ENCODE peak calls at places on chromosomes 6 and 20, in seven cellular contexts. I is A673; J is IMR-90; D is CD8-positive, alpha-beta memory T cell; Z is breast epithelium; F is left lung; O is pancreas. P is an unnamed sample. For H3K4me1, the result is how much of the 10 kb centered on the place peaks cover.

GRCh38 chr6:127343753-127344659 is 597 bp upstream of the ECHDC1 start:
- DNase-seq in J (peak), I (peak), F (no peak), D (no peak), O (no peak), Z (no peak), P (no peak)

GRCh38 chr6:168299541-168300511 is 19.8 kb downstream of the DACT2 start:
- DNase-seq in I (no peak), J (no peak), D (no peak), F (no peak), O (no peak), Z (no peak), P (no peak)

GRCh38 chr6:73968358-73968757 is 272.4 kb downstream of the CD109 start:
- DNase-seq in I (peak), F (no peak), D (no peak), J (peak), Z (no peak), O (no peak), P (no peak)

GRCh38 chr6:20137288-20137687 is 75.0 kb downstream of the MBOAT1 start:
- DNase-seq in Z (no peak), O (no peak), J (no peak), F (no peak), I (no peak), D (no peak), P (no peak)

GRCh38 chr6:87541726-87542125 is 48.1 kb downstream of the RARS2 start:
- DNase-seq in D (no peak), F (no peak), O (no peak), Z (no peak), J (no peak), I (no peak), P (no peak)

GRCh38 chr6:108698593-108699289 is 138.0 kb downstream of the FOXO3 start:
- DNase-seq in J (no peak), O (no peak), I (no peak), Z (no peak), D (no peak), F (no peak), P (no peak)

GRCh38 chr6:73521351-73522254 is 771 bp upstream of the EEF1A1 start:
- DNase-seq in I (peak), Z (no peak), D (no peak), J (peak), F (peak), O (no peak), P (no peak)

GRCh38 chr6:75532521-75532920 is 38.9 kb upstream of the FILIP1 start:
- DNase-seq in J (peak), D (no peak), Z (no peak), I (no peak), F (no peak), O (no peak), P (no peak)

GRCh38 chr6:100664274-100665040 is 199.7 kb upstream of the SIM1 start:
- DNase-seq in Z (no peak), F (no peak), O (no peak), I (peak), J (peak), D (no peak), P (no peak)

GRCh38 chr6:138044458-138044857 is 62.8 kb downstream of the PERP start:
- DNase-seq in D (no peak), O (no peak), J (peak), F (no peak), I (no peak), Z (no peak), P (no peak)

GRCh38 chr6:170421921-170422320 is 115.4 kb downstream of the FAM120B start:
- DNase-seq in I (no peak), O (no peak), F (peak), D (no peak), Z (no peak), J (no peak), P (peak)

GRCh38 chr6:145028144-145028818 is 707.0 kb downstream of the EPM2A start:
- DNase-seq in O (no peak), I (peak), J (peak), F (no peak), Z (no peak), D (no peak), P (no peak)

GRCh38 chr6:132445201-132445951 is 44.1 kb upstream of the MOXD1 start:
- DNase-seq in O (no peak), Z (no peak), J (peak), F (no peak), D (no peak), I (no peak), P (no peak)

GRCh38 chr6:155419161-155419560 is 36.5 kb downstream of the NOX3 start:
- DNase-seq in F (no peak), Z (no peak), O (no peak), J (peak), I (no peak), D (no peak), P (no peak)

GRCh38 chr6:155420492-155420891 is 35.1 kb downstream of the NOX3 start:
- DNase-seq in O (no peak), I (no peak), Z (no peak), J (no peak), F (no peak), D (no peak), P (no peak)

GRCh38 chr6:155417454-155417853 is 38.2 kb downstream of the NOX3 start:
- DNase-seq in D (no peak), O (no peak), Z (no peak), F (no peak), J (peak), I (no peak), P (no peak)

GRCh38 chr6:155415953-155416352 is 39.7 kb downstream of the NOX3 start:
- DNase-seq in F (no peak), O (no peak), Z (no peak), J (no peak), I (no peak), D (no peak), P (no peak)

DNA sequence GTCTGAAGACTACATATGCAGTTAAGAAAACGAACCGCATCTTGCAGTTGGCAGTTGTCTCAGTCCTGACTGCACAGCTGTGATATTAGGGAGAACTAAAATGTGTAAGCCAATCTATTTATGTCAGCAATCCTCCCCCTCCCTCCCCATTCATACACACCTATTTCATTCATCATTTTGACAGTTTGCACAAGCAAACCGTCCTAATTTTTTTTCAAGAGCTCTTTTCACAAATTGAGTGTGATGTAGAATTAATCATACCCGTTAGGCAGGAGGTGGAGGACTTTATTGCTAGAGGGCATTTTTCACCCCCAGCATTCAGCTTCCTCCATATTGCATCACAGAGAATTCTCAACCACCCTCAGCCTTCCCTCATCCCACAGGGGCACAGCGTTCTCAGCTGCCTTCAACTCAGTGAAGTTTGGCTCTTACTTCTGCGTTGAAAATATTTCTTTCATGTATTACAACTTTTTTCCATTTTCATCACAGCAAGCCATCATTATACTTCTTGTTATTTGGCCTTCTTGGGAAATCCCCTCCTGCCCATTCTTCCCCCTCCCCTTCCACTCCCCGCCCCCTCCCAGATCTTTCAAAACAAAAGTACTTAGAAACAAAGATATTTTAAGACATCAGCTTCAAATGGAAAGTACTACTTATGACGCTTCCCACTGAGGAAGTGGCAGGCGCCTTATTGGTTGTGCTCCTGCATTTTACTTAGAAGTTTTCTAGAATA is 37.5 kb downstream of the NOX3 start:
- DNase-seq in D (peak), J (peak), Z (no peak), O (no peak), F (no peak), I (peak), P (no peak)
- H3K4me3 ChIP-seq in D (peak), J (peak), Z (no peak), O (no peak), F (no peak), I (no peak), P (peak)

DNA sequence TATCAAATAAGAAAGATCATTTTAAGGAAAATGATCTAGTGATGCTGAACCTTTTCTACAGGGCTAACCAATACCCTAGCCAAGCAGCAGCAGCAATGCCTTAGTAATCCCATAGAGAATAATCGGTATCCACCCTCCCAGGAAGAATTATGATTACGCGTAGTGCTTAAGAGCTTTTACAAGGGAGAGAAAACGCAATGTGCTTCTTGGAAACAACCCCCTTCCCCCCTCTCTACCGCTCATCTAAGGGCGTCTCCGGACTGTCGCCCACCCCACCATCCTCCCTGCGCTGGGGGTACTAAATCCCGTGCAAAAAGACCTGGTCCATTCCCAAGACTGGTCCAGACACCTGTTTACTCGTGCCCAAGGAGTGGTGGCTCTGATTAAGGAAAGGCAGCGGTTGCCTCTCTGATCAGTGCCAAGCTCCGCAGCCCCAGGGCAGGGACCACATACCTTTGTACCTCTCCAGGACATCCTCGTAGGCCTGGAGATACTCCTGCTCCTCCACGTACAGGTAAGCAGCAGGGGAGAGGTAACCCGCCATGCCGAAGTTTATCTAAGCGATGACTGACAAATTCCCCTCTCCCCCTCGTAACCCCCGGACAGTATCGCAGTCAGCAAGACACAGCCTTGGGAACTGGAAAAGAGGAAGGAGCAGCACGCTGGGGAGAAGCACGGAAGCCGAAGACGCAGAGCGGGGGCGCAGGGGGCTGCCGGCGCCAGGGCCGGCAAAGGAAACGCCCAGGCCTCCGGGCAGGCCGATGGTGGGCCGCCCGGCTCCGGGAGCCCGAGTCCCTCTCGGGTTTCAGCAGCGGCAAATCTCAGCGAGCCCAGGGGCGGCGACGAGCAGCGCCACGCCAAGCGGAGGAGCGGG is 112.1 kb upstream of the BEND6 start:
- DNase-seq in Z (no peak), F (peak), O (no peak), J (peak), D (no peak), I (peak), P (no peak)
- H3K4me1 ChIP-seq in Z (under half), F (under half), O (under half), J (under half), D (under half), I (under half), P (under half)

DNA sequence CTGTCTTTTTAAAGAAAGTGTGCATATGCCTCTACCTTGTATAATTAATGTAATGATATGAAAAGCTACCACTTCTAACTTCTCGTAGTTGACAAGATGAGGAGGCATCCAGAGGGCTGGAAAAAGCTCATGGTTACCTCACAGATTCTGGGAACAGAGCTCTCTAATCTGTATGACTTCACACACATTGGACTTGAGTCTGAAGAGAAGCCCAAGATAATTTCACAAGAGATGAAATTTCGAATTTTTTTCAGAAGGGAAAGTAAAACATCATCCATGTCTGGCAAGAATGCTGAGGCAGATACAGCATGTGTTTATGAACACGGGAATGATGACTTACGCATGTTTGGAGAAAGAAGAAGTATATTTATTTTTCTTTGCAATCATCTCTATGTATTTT is 141.8 kb upstream of the TENT5A start:
- DNase-seq in J (peak), O (no peak), I (no peak), D (no peak), F (no peak), Z (no peak), P (no peak)
- H3K4me3 ChIP-seq in J (peak), O (no peak), I (no peak), D (no peak), F (no peak), Z (no peak), P (peak)

GRCh38 chr20:58892126-58892931 is 39.8 kb downstream of the GNAS start:
- DNase-seq in O (peak), J (peak), D (peak), Z (peak), F (peak), I (peak), P (no peak)

GRCh38 chr20:58890454-58891075 is 38.0 kb downstream of the GNAS start:
- DNase-seq in D (peak), I (peak), J (peak), O (peak), Z (peak), F (peak), P (no peak)

GRCh38 chr20:58892932-58893224 is 40.4 kb downstream of the GNAS start:
- DNase-seq in O (no peak), F (no peak), D (no peak), Z (no peak), J (no peak), I (no peak), P (no peak)

GRCh38 chr20:58891076-58891685 is 38.7 kb downstream of the GNAS start:
- DNase-seq in I (peak), Z (peak), O (peak), F (peak), D (peak), J (peak), P (no peak)

DNA sequence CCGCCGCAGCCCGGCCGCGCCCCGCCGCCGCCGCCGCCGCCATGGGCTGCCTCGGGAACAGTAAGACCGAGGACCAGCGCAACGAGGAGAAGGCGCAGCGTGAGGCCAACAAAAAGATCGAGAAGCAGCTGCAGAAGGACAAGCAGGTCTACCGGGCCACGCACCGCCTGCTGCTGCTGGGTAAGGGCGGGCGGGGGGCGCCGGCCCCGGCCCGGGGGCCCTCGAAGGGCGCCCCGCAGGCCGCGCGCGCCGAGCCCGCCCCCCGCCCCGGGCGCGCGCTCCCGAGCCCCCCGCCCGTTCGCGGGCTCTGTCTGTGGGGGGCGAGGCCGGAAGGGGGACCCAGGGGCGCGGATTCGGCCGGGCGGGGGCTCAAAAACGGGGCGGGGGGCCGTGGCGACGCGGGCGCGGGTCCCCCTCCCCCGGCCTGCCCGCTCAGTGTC is 39.2 kb downstream of the GNAS start:
- DNase-seq in F (peak), Z (no peak), D (peak), J (no peak), I (peak), O (peak), P (no peak)
- H3K4me1 ChIP-seq in F (half or more), Z (under half), D (under half), J (under half), I (under half), O (under half), P (half or more)

GRCh38 chr20:40741507-40742106 is 52.6 kb upstream of the MAFB start:
- DNase-seq in F (no peak), Z (no peak), O (peak), D (no peak), I (peak), J (peak), P (no peak)
- H3K4me3 ChIP-seq in F (no peak), Z (no peak), O (no peak), D (no peak), I (no peak), J (no peak), P (no peak)

GRCh38 chr6:111280445-111280844 is 193.1 kb downstream of the SLC16A10 start:
- DNase-seq in F (no peak), D (no peak), O (no peak), I (no peak), Z (no peak), J (peak), P (no peak)

GRCh38 chr6:111282564-111282963 is 195.3 kb downstream of the SLC16A10 start:
- DNase-seq in F (no peak), J (no peak), D (no peak), I (no peak), O (no peak), Z (no peak), P (no peak)

GRCh38 chr6:111277819-111278218 is 190.5 kb downstream of the SLC16A10 start:
- DNase-seq in I (no peak), Z (no peak), D (no peak), F (no peak), J (no peak), O (no peak), P (no peak)

GRCh38 chr6:111278738-111279137 is 191.4 kb downstream of the SLC16A10 start:
- DNase-seq in D (no peak), J (no peak), Z (no peak), O (no peak), I (no peak), F (no peak), P (no peak)

DNA sequence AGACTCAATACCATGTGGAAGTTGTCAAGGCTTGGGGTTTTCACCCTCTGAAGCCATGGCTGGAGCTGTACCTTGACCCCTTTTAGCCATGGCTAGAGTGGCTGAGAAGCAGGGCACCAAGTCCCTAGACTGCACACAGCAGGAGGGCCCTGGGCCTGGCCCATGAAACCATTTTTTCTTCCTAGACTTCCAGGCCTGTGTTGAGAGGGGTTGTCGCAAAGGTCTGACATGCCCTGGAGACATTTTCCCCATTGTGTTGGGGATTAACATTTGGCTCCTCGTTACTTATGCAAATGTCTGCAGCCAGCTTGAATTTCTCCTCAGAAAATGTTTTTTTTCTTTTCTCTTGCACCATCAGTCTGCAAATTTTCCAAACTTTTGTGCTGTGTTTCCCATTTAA is 196.4 kb downstream of the SLC16A10 start:
- DNase-seq in D (no peak), J (no peak), I (no peak), F (no peak), Z (no peak), O (no peak), P (no peak)
- H3K4me1 ChIP-seq in D (under half), J (under half), I (under half), F (under half), Z (under half), O (under half), P (under half)

GRCh38 chr6:35311390-35312075 is 13.9 kb downstream of the DEF6 start:
- DNase-seq in J (no peak), F (no peak), Z (no peak), I (no peak), D (peak), O (no peak), P (peak)
- H3K4me3 ChIP-seq in J (no peak), F (no peak), Z (no peak), I (no peak), D (peak), O (no peak), P (no peak)